ENCODE peak calls at places on chromosomes 5 and 9, in nine cellular contexts. One of them, this sample, is unnamed.

GRCh38 chr5:179776413-179776938 is 17.3 kb upstream of the LTC4S start:
- DNase-seq in AG04449: no peak
- DNase-seq in choroid plexus epithelial cell: no peak
- DNase-seq in PC-9: no peak
- DNase-seq in AG09309: no peak
- DNase-seq in body of pancreas: no peak
- DNase-seq in cardiac muscle cell: no peak
- DNase-seq in brain microvascular endothelial cell: no peak
- DNase-seq in colonic mucosa: no peak
- DNase-seq in this sample: no peak

GRCh38 chr9:22041792-22042191 is 32.7 kb upstream of the CDKN2B start:
- DNase-seq in AG04449: peak
- DNase-seq in choroid plexus epithelial cell: peak
- DNase-seq in PC-9: peak
- DNase-seq in AG09309: no peak
- DNase-seq in body of pancreas: peak
- DNase-seq in cardiac muscle cell: peak
- DNase-seq in brain microvascular endothelial cell: no peak
- DNase-seq in colonic mucosa: peak
- DNase-seq in this sample: peak

GRCh38 chr9:114372971-114373591 is 14.7 kb downstream of the AKNA start:
- DNase-seq in AG04449: no peak
- DNase-seq in choroid plexus epithelial cell: no peak
- DNase-seq in PC-9: no peak
- DNase-seq in AG09309: no peak
- DNase-seq in body of pancreas: peak
- DNase-seq in cardiac muscle cell: peak
- DNase-seq in brain microvascular endothelial cell: no peak
- DNase-seq in colonic mucosa: peak
- DNase-seq in this sample: no peak

GRCh38 chr9:107243757-107244156 is 39.3 kb upstream of the RAD23B start:
- DNase-seq in AG04449: peak
- DNase-seq in choroid plexus epithelial cell: peak
- DNase-seq in PC-9: peak
- DNase-seq in AG09309: no peak
- DNase-seq in body of pancreas: peak
- DNase-seq in cardiac muscle cell: no peak
- DNase-seq in brain microvascular endothelial cell: peak
- DNase-seq in colonic mucosa: peak
- DNase-seq in this sample: peak

GRCh38 chr5:151772029-151772867 is 494 bp downstream of the G3BP1 start:
- DNase-seq in AG04449: no peak
- DNase-seq in choroid plexus epithelial cell: peak
- DNase-seq in PC-9: no peak
- DNase-seq in AG09309: no peak
- DNase-seq in body of pancreas: peak
- DNase-seq in cardiac muscle cell: peak
- DNase-seq in brain microvascular endothelial cell: no peak
- DNase-seq in colonic mucosa: peak
- DNase-seq in this sample: peak

GRCh38 chr5:2464141-2464540 is 287.3 kb downstream of the IRX2 start:
- DNase-seq in AG04449: no peak
- DNase-seq in choroid plexus epithelial cell: no peak
- DNase-seq in PC-9: no peak
- DNase-seq in AG09309: no peak
- DNase-seq in body of pancreas: no peak
- DNase-seq in cardiac muscle cell: no peak
- DNase-seq in brain microvascular endothelial cell: no peak
- DNase-seq in colonic mucosa: no peak
- DNase-seq in this sample: no peak

GRCh38 chr5:16144416-16144815 is 35.2 kb downstream of the MARCHF11 start:
- DNase-seq in AG04449: no peak
- DNase-seq in choroid plexus epithelial cell: no peak
- DNase-seq in PC-9: no peak
- DNase-seq in AG09309: no peak
- DNase-seq in body of pancreas: no peak
- DNase-seq in cardiac muscle cell: no peak
- DNase-seq in brain microvascular endothelial cell: no peak
- DNase-seq in colonic mucosa: no peak
- DNase-seq in this sample: no peak

GRCh38 chr5:181133610-181134231 is 2.8 kb upstream of the OR2V1 start:
- DNase-seq in AG04449: no peak
- DNase-seq in choroid plexus epithelial cell: peak
- DNase-seq in PC-9: peak
- DNase-seq in AG09309: no peak
- DNase-seq in body of pancreas: no peak
- DNase-seq in cardiac muscle cell: peak
- DNase-seq in brain microvascular endothelial cell: peak
- DNase-seq in colonic mucosa: peak
- DNase-seq in this sample: peak

GRCh38 chr5:14331377-14331776 is 188.2 kb downstream of the TRIO start:
- DNase-seq in AG04449: no peak
- DNase-seq in choroid plexus epithelial cell: peak
- DNase-seq in PC-9: no peak
- DNase-seq in AG09309: no peak
- DNase-seq in body of pancreas: no peak
- DNase-seq in cardiac muscle cell: no peak
- DNase-seq in brain microvascular endothelial cell: no peak
- DNase-seq in colonic mucosa: no peak
- DNase-seq in this sample: no peak

GRCh38 chr9:93119953-93120845 is 13.9 kb downstream of the NINJ1 start:
- DNase-seq in AG04449: no peak
- DNase-seq in choroid plexus epithelial cell: peak
- DNase-seq in PC-9: peak
- DNase-seq in AG09309: peak
- DNase-seq in body of pancreas: peak
- DNase-seq in cardiac muscle cell: peak
- DNase-seq in brain microvascular endothelial cell: peak
- DNase-seq in colonic mucosa: peak
- DNase-seq in this sample: peak

GRCh38 chr5:43174586-43174985 is 17.4 kb upstream of the NIM1K start:
- DNase-seq in AG04449: no peak
- DNase-seq in choroid plexus epithelial cell: no peak
- DNase-seq in PC-9: no peak
- DNase-seq in AG09309: no peak
- DNase-seq in body of pancreas: no peak
- DNase-seq in cardiac muscle cell: no peak
- DNase-seq in brain microvascular endothelial cell: no peak
- DNase-seq in colonic mucosa: no peak
- DNase-seq in this sample: no peak

GRCh38 chr5:6154216-6154615 is 224.1 kb downstream of the MED10 start:
- DNase-seq in AG04449: no peak
- DNase-seq in choroid plexus epithelial cell: no peak
- DNase-seq in PC-9: no peak
- DNase-seq in AG09309: no peak
- DNase-seq in body of pancreas: no peak
- DNase-seq in cardiac muscle cell: no peak
- DNase-seq in brain microvascular endothelial cell: no peak
- DNase-seq in colonic mucosa: no peak
- DNase-seq in this sample: no peak

GRCh38 chr9:109315889-109316640 is 4.8 kb downstream of the EPB41L4B start:
- DNase-seq in AG04449: no peak
- DNase-seq in choroid plexus epithelial cell: no peak
- DNase-seq in PC-9: peak
- DNase-seq in AG09309: peak
- DNase-seq in body of pancreas: peak
- DNase-seq in cardiac muscle cell: peak
- DNase-seq in brain microvascular endothelial cell: no peak
- DNase-seq in colonic mucosa: peak
- DNase-seq in this sample: peak

GRCh38 chr9:94140791-94141790 is 56.8 kb downstream of the PTPDC1 start:
- DNase-seq in AG04449: no peak
- DNase-seq in choroid plexus epithelial cell: peak
- DNase-seq in PC-9: no peak
- DNase-seq in AG09309: no peak
- DNase-seq in body of pancreas: no peak
- DNase-seq in cardiac muscle cell: peak
- DNase-seq in brain microvascular endothelial cell: no peak
- DNase-seq in colonic mucosa: no peak
- DNase-seq in this sample: no peak

DNA sequence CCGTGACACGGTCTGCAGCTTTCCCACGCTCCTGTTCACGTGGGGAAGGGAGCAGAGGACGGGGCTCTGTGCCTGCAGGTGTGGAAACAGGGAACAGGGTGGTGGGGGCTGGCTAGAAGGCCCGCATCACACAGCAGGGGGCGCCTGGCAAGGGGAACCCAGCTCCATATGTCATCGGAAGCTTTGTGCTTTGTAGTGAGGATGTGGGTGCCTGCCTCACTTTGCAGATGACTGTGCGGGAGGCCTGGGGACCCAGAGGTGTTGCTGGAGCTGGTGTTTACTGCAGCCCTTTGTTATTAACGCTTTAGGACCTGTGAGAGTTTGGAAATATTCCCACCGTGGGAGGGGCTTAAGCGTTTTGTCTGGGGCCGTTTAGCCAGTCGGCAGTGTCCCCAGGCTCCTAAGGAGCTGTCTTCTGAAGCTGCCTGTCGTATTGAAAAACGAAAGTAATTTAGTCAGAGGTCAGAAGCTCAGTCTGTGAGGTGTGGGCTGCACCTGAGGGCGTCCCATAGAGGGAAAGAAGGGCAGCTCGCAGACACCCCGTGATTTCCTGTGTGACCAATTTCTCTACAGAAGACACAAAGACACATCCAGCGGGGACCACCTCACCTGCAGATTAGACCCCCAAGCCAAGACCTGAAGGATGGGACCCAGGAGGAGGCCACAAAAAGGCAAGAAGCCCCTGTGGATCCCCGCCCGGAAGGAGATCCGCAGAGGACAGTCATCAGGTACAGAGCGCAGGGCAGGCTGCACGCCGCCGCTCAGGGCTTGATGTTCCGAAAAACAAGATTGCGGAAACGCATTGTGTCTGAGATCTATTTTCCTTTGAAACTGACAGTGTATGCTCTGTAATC is 9.1 kb downstream of the MAN1B1 start:
- DNase-seq in AG04449: no peak
- DNase-seq in choroid plexus epithelial cell: no peak
- DNase-seq in PC-9: no peak
- DNase-seq in AG09309: no peak
- DNase-seq in body of pancreas: no peak
- DNase-seq in cardiac muscle cell: no peak
- DNase-seq in brain microvascular endothelial cell: no peak
- DNase-seq in colonic mucosa: no peak
- DNase-seq in this sample: no peak
- TF ChIP-seq CTCF in AG04449: peak
- TF ChIP-seq CTCF in choroid plexus epithelial cell: no peak
- TF ChIP-seq CTCF in PC-9: no peak
- TF ChIP-seq CTCF in AG09309: no peak
- TF ChIP-seq CTCF in body of pancreas: no peak
- TF ChIP-seq CTCF in cardiac muscle cell: peak
- TF ChIP-seq CTCF in brain microvascular endothelial cell: peak
- TF ChIP-seq CTCF in colonic mucosa: no peak
- TF ChIP-seq CTCF in this sample: no peak

GRCh38 chr9:99192786-99193465 is 28.8 kb downstream of the ALG2 start:
- DNase-seq in AG04449: no peak
- DNase-seq in choroid plexus epithelial cell: peak
- DNase-seq in PC-9: no peak
- DNase-seq in AG09309: no peak
- DNase-seq in body of pancreas: no peak
- DNase-seq in cardiac muscle cell: peak
- DNase-seq in brain microvascular endothelial cell: no peak
- DNase-seq in colonic mucosa: no peak
- DNase-seq in this sample: no peak
- TF ChIP-seq CTCF in AG04449: peak
- TF ChIP-seq CTCF in choroid plexus epithelial cell: peak
- TF ChIP-seq CTCF in PC-9: no peak
- TF ChIP-seq CTCF in AG09309: no peak
- TF ChIP-seq CTCF in body of pancreas: no peak
- TF ChIP-seq CTCF in cardiac muscle cell: peak
- TF ChIP-seq CTCF in brain microvascular endothelial cell: peak
- TF ChIP-seq CTCF in colonic mucosa: no peak
- TF ChIP-seq CTCF in this sample: no peak

DNA sequence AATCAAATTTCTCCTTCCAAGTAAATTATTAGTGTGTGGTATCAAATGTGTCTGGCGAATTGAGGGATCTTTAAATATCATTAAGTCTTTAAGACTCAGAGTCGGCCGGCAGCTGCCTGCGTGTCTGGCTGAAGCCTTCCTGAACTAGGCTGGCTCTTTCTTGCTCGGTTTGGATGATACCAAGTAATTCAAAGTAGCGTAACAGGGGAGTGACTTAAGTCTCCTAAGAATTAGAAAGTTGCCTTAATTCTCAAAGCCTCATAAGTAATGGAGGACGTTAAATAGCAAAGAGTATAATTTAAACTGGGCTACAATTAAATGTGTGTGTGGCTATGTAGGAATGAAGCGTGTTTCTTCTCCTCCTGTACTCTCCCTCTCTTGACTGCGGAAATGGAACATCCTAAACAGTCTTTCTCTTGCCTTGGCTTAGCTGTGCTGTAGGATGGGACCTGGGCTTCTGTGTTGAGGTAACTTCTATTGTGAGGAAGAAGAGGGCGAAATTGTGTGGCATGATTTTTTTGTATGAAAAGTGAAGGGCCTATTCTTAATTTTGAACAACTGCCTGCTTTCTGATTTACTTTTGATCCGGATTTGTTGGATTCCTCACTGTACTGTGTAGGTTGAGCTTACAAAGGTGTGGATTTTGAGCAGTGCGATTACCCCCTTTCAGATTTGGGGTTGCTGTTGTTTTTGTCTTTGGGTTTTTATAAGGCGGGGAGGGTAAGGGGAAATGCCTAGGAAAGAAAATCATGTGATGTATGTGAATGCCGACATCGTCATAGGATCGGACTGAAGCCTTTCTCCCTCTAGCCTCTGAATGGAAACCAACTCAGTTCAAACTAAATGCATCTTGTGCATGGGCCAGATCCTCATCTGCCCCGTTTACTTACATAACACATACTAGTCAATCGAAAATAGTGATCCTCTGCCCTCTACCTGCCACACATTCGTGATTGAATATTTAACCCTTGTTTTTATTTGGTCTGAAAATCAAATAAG is 29.9 kb downstream of the CPEB4 start:
- DNase-seq in AG04449: peak
- DNase-seq in choroid plexus epithelial cell: peak
- DNase-seq in PC-9: peak
- DNase-seq in AG09309: peak
- DNase-seq in body of pancreas: peak
- DNase-seq in cardiac muscle cell: peak
- DNase-seq in brain microvascular endothelial cell: peak
- DNase-seq in colonic mucosa: peak
- DNase-seq in this sample: peak
- TF ChIP-seq CTCF in AG04449: no peak
- TF ChIP-seq CTCF in choroid plexus epithelial cell: no peak
- TF ChIP-seq CTCF in PC-9: peak
- TF ChIP-seq CTCF in AG09309: no peak
- TF ChIP-seq CTCF in body of pancreas: no peak
- TF ChIP-seq CTCF in cardiac muscle cell: no peak
- TF ChIP-seq CTCF in brain microvascular endothelial cell: no peak
- TF ChIP-seq CTCF in colonic mucosa: no peak
- TF ChIP-seq CTCF in this sample: no peak

DNA sequence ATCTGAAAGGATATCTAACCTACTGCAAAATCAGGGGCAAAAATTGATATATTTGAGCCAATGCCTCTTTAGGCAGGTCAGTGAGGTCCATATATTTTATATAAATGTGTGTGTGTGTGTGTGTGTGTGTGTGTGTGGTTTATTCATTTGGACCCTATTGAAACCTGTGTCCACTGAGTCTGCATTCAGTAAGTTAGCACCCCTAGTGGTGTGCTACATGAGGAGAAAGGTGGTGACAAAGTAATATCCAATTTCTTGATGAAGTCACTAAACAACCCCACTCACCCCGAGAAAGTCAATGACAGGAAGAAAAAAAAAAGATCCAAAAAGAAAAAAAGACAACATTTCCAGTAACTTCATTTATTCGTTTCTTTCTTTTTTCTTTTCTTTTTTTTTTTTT is 4.1 kb downstream of the FBXW11 start:
- DNase-seq in AG04449: no peak
- DNase-seq in choroid plexus epithelial cell: peak
- DNase-seq in PC-9: no peak
- DNase-seq in AG09309: no peak
- DNase-seq in body of pancreas: no peak
- DNase-seq in cardiac muscle cell: peak
- DNase-seq in brain microvascular endothelial cell: no peak
- DNase-seq in colonic mucosa: no peak
- DNase-seq in this sample: peak
- TF ChIP-seq CTCF in AG04449: peak
- TF ChIP-seq CTCF in choroid plexus epithelial cell: peak
- TF ChIP-seq CTCF in PC-9: peak
- TF ChIP-seq CTCF in AG09309: peak
- TF ChIP-seq CTCF in body of pancreas: peak
- TF ChIP-seq CTCF in cardiac muscle cell: peak
- TF ChIP-seq CTCF in brain microvascular endothelial cell: peak
- TF ChIP-seq CTCF in colonic mucosa: no peak
- TF ChIP-seq CTCF in this sample: peak